ENCODE peak calls at places on chromosome 2, in seven cellular contexts. D is heart left ventricle, L is OCI-LY7, G is A549, K is epithelial cell of esophagus, V is fibroblast of pulmonary artery, F is BJ. P is an unnamed sample.

GRCh38 chr2:209383212-209383611 is 40.6 kb upstream of the MAP2 start:
- DNase-seq in G (peak), D (no peak), K (peak), V (peak), F (no peak), L (no peak), P (no peak)

GRCh38 chr2:175418224-175418843 is 236.8 kb upstream of the ATP5MC3 start:
- DNase-seq in D (no peak), L (no peak), G (no peak), K (no peak), F (no peak), V (no peak), P (no peak)

GRCh38 chr2:64052468-64053241 is 33.4 kb upstream of the VPS54 start:
- DNase-seq in V (peak), G (no peak), L (peak), K (peak), F (no peak), D (peak), P (no peak)

GRCh38 chr2:119242276-119243119 is 18.9 kb downstream of the STEAP3 start:
- DNase-seq in V (no peak), K (no peak), D (no peak), F (no peak), L (no peak), G (no peak), P (no peak)

GRCh38 chr2:53475320-53475719 is 292.3 kb upstream of the CHAC2 start:
- DNase-seq in K (peak), G (no peak), V (no peak), L (no peak), F (peak), D (no peak), P (no peak)

GRCh38 chr2:41621578-41621977 is 426.2 kb upstream of the PKDCC start:
- DNase-seq in V (no peak), G (no peak), D (no peak), F (no peak), L (no peak), K (no peak), P (no peak)

GRCh38 chr2:8550932-8551621 is 130.8 kb upstream of the ID2 start:
- DNase-seq in D (no peak), K (no peak), V (no peak), F (no peak), G (no peak), L (no peak), P (no peak)

GRCh38 chr2:106296182-106296815 is 102.2 kb upstream of the UXS1 start:
- DNase-seq in D (no peak), L (no peak), V (no peak), F (no peak), K (no peak), G (no peak), P (no peak)

GRCh38 chr2:6412533-6413085 is 453.1 kb downstream of the CMPK2 start:
- DNase-seq in G (no peak), F (no peak), D (no peak), K (peak), V (no peak), L (no peak), P (no peak)

GRCh38 chr2:168713325-168713724 is 89.1 kb upstream of the NOSTRIN start:
- DNase-seq in K (no peak), V (no peak), F (no peak), G (no peak), D (no peak), L (no peak), P (no peak)

GRCh38 chr2:237574467-237574866 is 8.1 kb downstream of the PRLH start:
- DNase-seq in V (no peak), L (no peak), F (no peak), G (no peak), D (no peak), K (no peak), P (no peak)

GRCh38 chr2:133636287-133636686 is 68.0 kb upstream of the NCKAP5 start:
- DNase-seq in K (no peak), L (no peak), D (no peak), G (no peak), V (no peak), F (no peak), P (no peak)

GRCh38 chr2:75719616-75720015 is 8.9 kb upstream of the GCFC2 start:
- DNase-seq in L (no peak), K (no peak), G (no peak), D (no peak), V (no peak), F (no peak), P (no peak)

GRCh38 chr2:227297052-227297451 is 28.0 kb upstream of the MFF start:
- DNase-seq in G (no peak), V (no peak), K (peak), D (no peak), L (no peak), F (no peak), P (no peak)

GRCh38 chr2:141782574-141782973 is 348.2 kb downstream of the LRP1B start:
- DNase-seq in V (no peak), G (no peak), D (no peak), L (no peak), F (no peak), K (no peak), P (no peak)

GRCh38 chr2:238856713-238857567 is 9.1 kb downstream of the TWIST2 start:
- DNase-seq in V (no peak), D (no peak), F (no peak), L (no peak), K (no peak), G (no peak), P (no peak)

GRCh38 chr2:99488587-99488998 is 1.2 kb downstream of the REV1 start:
- DNase-seq in K (peak), G (no peak), L (peak), D (no peak), F (no peak), V (peak), P (no peak)

GRCh38 chr2:186697536-186697935 is 3.7 kb downstream of the FAM171B start:
- DNase-seq in V (peak), K (peak), F (no peak), L (no peak), D (no peak), G (no peak), P (no peak)

GRCh38 chr2:19574788-19575260 is 216.4 kb upstream of the OSR1 start:
- DNase-seq in L (no peak), G (no peak), D (peak), F (peak), K (peak), V (peak), P (peak)

GRCh38 chr2:150806336-150806735 is 318.9 kb upstream of the RND3 start:
- DNase-seq in K (no peak), L (no peak), F (no peak), G (no peak), V (no peak), D (no peak), P (no peak)

GRCh38 chr2:24045511-24046508 is 1.4 kb downstream of the WDCP start:
- DNase-seq in D (no peak), F (no peak), L (no peak), K (no peak), G (no peak), V (no peak), P (no peak)

GRCh38 chr2:11945139-11946126 is 199.0 kb downstream of the LPIN1 start:
- DNase-seq in K (no peak), G (no peak), V (no peak), D (no peak), L (peak), F (no peak), P (no peak)

GRCh38 chr2:148552675-148553331 is 91.7 kb upstream of the EPC2 start:
- DNase-seq in L (peak), V (no peak), K (no peak), D (no peak), G (no peak), F (no peak), P (no peak)

GRCh38 chr2:232026941-232027340 is 65.4 kb downstream of the DIS3L2 start:
- DNase-seq in G (no peak), F (no peak), L (no peak), K (no peak), D (no peak), V (no peak), P (no peak)

GRCh38 chr2:162839419-162839818 is 852 bp upstream of the KCNH7 start:
- DNase-seq in K (no peak), G (no peak), V (no peak), L (no peak), D (no peak), F (no peak), P (no peak)

GRCh38 chr2:236968101-236968886 is 117.4 kb upstream of the COPS8 start:
- DNase-seq in F (no peak), D (no peak), V (no peak), K (no peak), L (no peak), G (no peak), P (no peak)

GRCh38 chr2:48482774-48483173 is 47.2 kb upstream of the STON1 start:
- DNase-seq in V (peak), D (no peak), K (peak), F (no peak), G (no peak), L (no peak), P (no peak)

GRCh38 chr2:104901037-104901851 is 47.3 kb downstream of the POU3F3 start:
- DNase-seq in G (no peak), D (no peak), K (no peak), V (no peak), F (no peak), L (no peak), P (no peak)

GRCh38 chr2:24909555-24910177 is 10.4 kb downstream of the ADCY3 start:
- DNase-seq in G (no peak), F (peak), D (no peak), V (no peak), L (no peak), K (no peak), P (no peak)

GRCh38 chr2:198994678-198995077 is 463.1 kb downstream of the SATB2 start:
- DNase-seq in F (no peak), L (no peak), K (no peak), G (no peak), V (no peak), D (no peak), P (no peak)

GRCh38 chr2:171595896-171596295 is 73.6 kb downstream of the CYBRD1 start:
- DNase-seq in K (peak), F (peak), L (no peak), G (no peak), V (peak), D (no peak), P (no peak)

GRCh38 chr2:191018048-191018447 is 4.1 kb upstream of the STAT1 start:
- DNase-seq in L (no peak), F (no peak), V (no peak), D (no peak), K (no peak), G (no peak), P (no peak)

GRCh38 chr2:16581241-16581640 is 84.4 kb downstream of the CYRIA start:
- DNase-seq in V (no peak), G (no peak), F (no peak), K (no peak), L (no peak), D (no peak), P (no peak)

GRCh38 chr2:54483426-54483825 is 27.3 kb downstream of the SPTBN1 start:
- DNase-seq in V (no peak), D (no peak), F (no peak), G (peak), L (no peak), K (peak), P (no peak)

GRCh38 chr2:102514061-102514785 is 41.2 kb downstream of the SLC9A4 start:
- DNase-seq in G (peak), L (no peak), D (no peak), F (peak), V (peak), K (peak), P (no peak)

GRCh38 chr2:206799083-206799482 is 33.7 kb downstream of the FASTKD2 start:
- DNase-seq in G (no peak), V (peak), L (no peak), D (no peak), K (no peak), F (no peak), P (no peak)

GRCh38 chr2:237739101-237739500 is 59.5 kb upstream of the RBM44 start:
- DNase-seq in L (no peak), D (peak), F (no peak), G (no peak), V (no peak), K (no peak), P (peak)

GRCh38 chr2:177983183-177983788 is 89.3 kb downstream of the PDE11A start:
- DNase-seq in K (peak), V (peak), D (no peak), L (peak), F (no peak), G (peak), P (no peak)

GRCh38 chr2:214341636-214342035 is 69.2 kb upstream of the VWC2L start:
- DNase-seq in G (no peak), V (no peak), D (no peak), K (peak), L (no peak), F (no peak), P (no peak)

GRCh38 chr2:239994086-239994485 is 31.1 kb downstream of the NDUFA10 start:
- DNase-seq in V (no peak), G (no peak), L (no peak), D (no peak), K (no peak), F (no peak), P (no peak)
- TF ChIP-seq CTCF in V (no peak), G (no peak), L (no peak), D (no peak), K (no peak), F (no peak), P (no peak)

GRCh38 chr2:3075941-3076340 is 301.7 kb downstream of the EIPR1 start:
- DNase-seq in V (no peak), F (no peak), K (no peak), L (no peak), D (no peak), G (no peak), P (no peak)
- H3K4me3 ChIP-seq in V (no peak), F (no peak), K (no peak), L (no peak), D (no peak), G (no peak), P (no peak)

GRCh38 chr2:61144697-61145268 is 17.2 kb upstream of the C2orf74 start:
- DNase-seq in V (peak), L (peak), K (peak), F (peak), G (peak), D (peak), P (peak)
- TF ChIP-seq CTCF in V (no peak), L (no peak), K (peak), F (peak), G (no peak), D (no peak), P (peak)

GRCh38 chr2:207825033-207825957 is 55.6 kb upstream of the FZD5 start:
- DNase-seq in L (no peak), K (no peak), V (no peak), G (no peak), D (peak), F (no peak), P (no peak)

GRCh38 chr2:207830778-207831549 is 61.3 kb upstream of the FZD5 start:
- DNase-seq in G (no peak), L (no peak), F (no peak), D (no peak), V (no peak), K (no peak), P (no peak)

GRCh38 chr2:207823865-207824264 is 54.2 kb upstream of the FZD5 start:
- DNase-seq in D (no peak), F (no peak), G (no peak), L (no peak), K (peak), V (no peak), P (no peak)

GRCh38 chr2:207828361-207829057 is 58.8 kb upstream of the FZD5 start:
- DNase-seq in D (no peak), F (no peak), G (no peak), K (peak), L (no peak), V (peak), P (no peak)

DNA sequence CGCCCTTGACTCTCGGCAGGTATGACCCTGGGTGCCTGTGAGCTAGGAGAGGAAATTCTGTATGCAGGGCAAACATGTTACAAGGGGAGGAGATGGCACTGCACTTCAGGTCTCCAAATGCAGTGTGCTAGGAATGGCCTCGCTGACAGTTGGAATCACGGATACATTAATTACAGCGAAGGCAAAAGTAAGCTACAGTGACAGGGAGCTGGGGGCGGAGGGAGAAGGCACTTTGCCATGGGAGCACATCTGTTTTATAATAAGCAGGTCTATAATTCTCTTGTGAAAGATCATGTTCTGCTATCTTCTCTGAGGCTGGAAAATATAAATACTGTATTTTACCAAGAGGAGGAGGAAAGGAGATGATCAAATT is 56.2 kb upstream of the FZD5 start:
- DNase-seq in F (no peak), G (no peak), D (no peak), V (no peak), K (no peak), L (no peak), P (peak)
- H3K4me3 ChIP-seq in F (no peak), G (no peak), D (no peak), V (no peak), K (no peak), L (no peak), P (no peak)

GRCh38 chr2:97663962-97664635 is at the start of gene ACTR1B:
- DNase-seq in G (peak), F (peak), D (peak), L (peak), K (peak), V (peak), P (peak)
- TF ChIP-seq CTCF in G (peak), F (peak), D (peak), L (peak), K (peak), V (peak), P (peak)

DNA sequence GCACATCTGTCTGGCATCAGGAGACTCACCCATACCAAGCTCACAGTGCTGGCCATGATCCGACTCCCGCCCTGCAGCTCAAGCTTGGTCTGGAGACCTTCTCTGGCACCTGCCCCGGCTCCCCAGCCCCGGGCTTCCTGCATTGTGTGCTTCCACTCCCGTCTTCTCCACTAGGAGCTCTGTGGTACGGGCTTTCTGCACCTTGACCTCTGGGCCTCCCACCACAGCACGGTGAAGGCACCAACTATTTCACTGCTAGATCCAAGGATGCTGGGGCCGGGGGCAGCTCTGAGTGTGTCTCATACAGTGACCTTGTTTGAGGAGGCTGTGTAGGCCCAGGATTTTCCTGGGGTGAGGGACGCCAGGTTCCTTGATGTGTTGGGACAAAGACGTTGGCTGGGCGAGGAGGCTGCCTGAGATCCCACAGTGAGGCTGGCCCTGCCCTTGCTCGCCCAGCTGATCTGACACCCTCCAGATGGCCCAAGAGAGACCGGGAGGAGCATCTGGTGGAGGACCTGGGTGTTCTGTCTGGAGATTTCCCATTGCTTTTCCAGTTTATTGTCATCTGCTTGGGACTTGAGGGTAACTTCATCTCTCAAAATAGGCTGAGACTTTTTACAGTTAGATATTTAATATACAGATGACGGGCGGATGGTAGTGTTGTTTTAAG is 64.0 kb downstream of the HPCAL1 start:
- DNase-seq in V (no peak), G (no peak), K (no peak), F (no peak), D (no peak), L (no peak), P (no peak)
- H3K4me3 ChIP-seq in V (no peak), G (no peak), K (no peak), F (no peak), D (no peak), L (no peak), P (no peak)

GRCh38 chr2:30447149-30448045 is at the start of gene LCLAT1:
- DNase-seq in D (peak), V (peak), F (no peak), K (peak), L (peak), G (peak), P (peak)
- TF ChIP-seq CTCF in D (no peak), V (peak), F (peak), K (no peak), L (no peak), G (no peak), P (peak)